ENCODE peak calls at places on chromosome 11, in eight cellular contexts. U is ACHN; E is stimulated activated CD4-positive, alpha-beta T cell treated with anti-CD3 and anti-CD28 coated beads, Interleukin-15, amount 100 ng/mL, for 1 hour; Z is dorsolateral prefrontal cortex; T is mammary epithelial cell; C is GM12878; H is epithelial cell of esophagus; M is D721Med. F is an unnamed sample.

GRCh38 chr11:128208329-128209220 is 378.8 kb downstream of the ETS1 start:
- DNase-seq in U (peak), E (no peak), Z (no peak), T (peak), C (no peak), H (peak), M (no peak), F (no peak)

GRCh38 chr11:32071811-32072210 is 19.1 kb upstream of the RCN1 start:
- DNase-seq in U (peak), E (no peak), Z (no peak), T (peak), C (no peak), H (peak), M (no peak), F (no peak)

GRCh38 chr11:62025429-62026105 is 58.1 kb upstream of the FTH1 start:
- DNase-seq in U (no peak), E (no peak), Z (peak), T (peak), C (peak), H (peak), M (no peak), F (peak)

GRCh38 chr11:2767751-2768150 is 68.0 kb upstream of the KCNQ1OT1 start:
- DNase-seq in U (no peak), E (no peak), Z (peak), T (no peak), C (no peak), H (no peak), M (no peak), F (no peak)

GRCh38 chr11:120611576-120611975 is 100.0 kb downstream of the GRIK4 start:
- DNase-seq in U (no peak), E (no peak), Z (no peak), T (no peak), C (no peak), H (no peak), M (no peak), F (no peak)

GRCh38 chr11:58525037-58525614 is 17.2 kb upstream of the OR5B21 start:
- DNase-seq in U (no peak), E (no peak), Z (no peak), T (no peak), C (peak), H (no peak), M (no peak), F (no peak)

GRCh38 chr11:121418625-121419114 is 33.4 kb upstream of the SORL1 start:
- DNase-seq in U (no peak), E (no peak), Z (no peak), T (no peak), C (no peak), H (no peak), M (no peak), F (peak)

GRCh38 chr11:83459802-83460201 is 173.6 kb upstream of the CCDC90B start:
- DNase-seq in U (no peak), E (no peak), Z (no peak), T (no peak), C (no peak), H (peak), M (no peak), F (no peak)

GRCh38 chr11:127105578-127105977 is 105.0 kb upstream of the KIRREL3 start:
- DNase-seq in U (no peak), E (no peak), Z (no peak), T (no peak), C (no peak), H (no peak), M (no peak), F (no peak)

GRCh38 chr11:35785287-35786167 is 123.0 kb downstream of the TRIM44 start:
- DNase-seq in U (no peak), E (no peak), Z (no peak), T (peak), C (peak), H (peak), M (no peak), F (no peak)

GRCh38 chr11:117836077-117836960 is 11.8 kb upstream of the FXYD2 start:
- DNase-seq in U (no peak), E (no peak), Z (peak), T (no peak), C (no peak), H (no peak), M (no peak), F (no peak)

GRCh38 chr11:60781286-60782044 is 3.7 kb upstream of the MS4A10 start:
- DNase-seq in U (no peak), E (no peak), Z (no peak), T (no peak), C (no peak), H (no peak), M (no peak), F (no peak)

GRCh38 chr11:81165164-81165563 is 1568.5 kb downstream of the FAM181B start:
- DNase-seq in U (peak), E (no peak), Z (no peak), T (no peak), C (no peak), H (peak), M (no peak), F (no peak)

GRCh38 chr11:134120921-134121526 is 52.2 kb downstream of the JAM3 start:
- DNase-seq in U (no peak), E (no peak), Z (peak), T (peak), C (no peak), H (no peak), M (no peak), F (no peak)

GRCh38 chr11:115903179-115903578 is 399.0 kb upstream of the CADM1 start:
- DNase-seq in U (no peak), E (no peak), Z (no peak), T (no peak), C (no peak), H (no peak), M (no peak), F (no peak)

F was measured in stimulated activated naive CD4-positive, alpha-beta T cell.